ENCODE peak calls at places on chromosomes 3 and 15, in eight cellular contexts. I, N, C, H, B, T, R and Z are unnamed samples.
A peak's percentile ranks its signal among the peaks of the same experiment; 100 is the strongest.

GRCh38 chr15:100889359-100890058 is 9.9 kb downstream of the ALDH1A3 start:
- DNase-seq in I (no peak), N (peak; percentile 85), C (no peak), H (peak; percentile 80), B (peak; percentile 68), T (no peak), R (no peak), Z (no peak)

GRCh38 chr15:76823903-76824302 is 81.2 kb downstream of the SCAPER start:
- DNase-seq in I (no peak), N (no peak), C (no peak), H (no peak), B (no peak), T (no peak), R (no peak), Z (no peak)

GRCh38 chr3:133038089-133038730 is at the start of gene TMEM108:
- DNase-seq in I (no peak), N (peak; percentile 11), C (peak; percentile 86), H (peak; percentile 65), B (no peak), T (peak; percentile 94), R (peak; percentile 95), Z (no peak)

GRCh38 chr3:130956721-130957120 is 62.8 kb downstream of the ATP2C1 start:
- DNase-seq in I (no peak), N (no peak), C (no peak), H (no peak), B (no peak), T (no peak), R (no peak), Z (no peak)

GRCh38 chr15:72242775-72243370 is 11.9 kb upstream of the PKM start:
- DNase-seq in I (no peak), N (no peak), C (no peak), H (no peak), B (no peak), T (no peak), R (no peak), Z (no peak)

GRCh38 chr3:115239717-115240116 is 92.6 kb upstream of the ZBTB20 start:
- DNase-seq in I (no peak), N (peak; percentile 99), C (peak; percentile 32), H (no peak), B (peak; percentile 95), T (peak; percentile 82), R (no peak), Z (peak; percentile 86)

GRCh38 chr3:197478746-197479668 is 76.8 kb downstream of the BDH1 start:
- DNase-seq in I (no peak), N (no peak), C (no peak), H (no peak), B (peak; percentile 64), T (no peak), R (no peak), Z (no peak)

GRCh38 chr3:152209060-152209459 is 59.7 kb upstream of the MBNL1 start:
- DNase-seq in I (no peak), N (no peak), C (no peak), H (no peak), B (peak; percentile 54), T (no peak), R (no peak), Z (no peak)